ENCODE peak calls at places on chromosomes 7 and 10, in six cellular contexts. C is A549, M is uterus, Q is Peyer's patch, S is tibial artery, N is HFF-Myc. Z is an unnamed sample.

GRCh38 chr10:33211123-33211878 is 123.2 kb downstream of the NRP1 start:
- DNase-seq in N (peak), Q (no peak), C (no peak), S (peak), M (peak), Z (peak)

GRCh38 chr7:95322874-95323273 is 1.5 kb downstream of the PON1 start:
- DNase-seq in S (no peak), Q (no peak), C (peak), N (no peak), M (no peak), Z (no peak)

GRCh38 chr7:20359397-20359963 is 28.8 kb downstream of the ITGB8 start:
- DNase-seq in M (no peak), C (no peak), N (no peak), Q (no peak), S (no peak), Z (no peak)

GRCh38 chr7:140304071-140304799 is 94.1 kb downstream of the SLC37A3 start:
- DNase-seq in Q (peak), C (peak), M (no peak), S (no peak), N (peak), Z (no peak)

GRCh38 chr10:124820121-124820520 is 18.5 kb downstream of the ABRAXAS2 start:
- DNase-seq in Q (no peak), N (no peak), M (no peak), C (no peak), S (no peak), Z (no peak)

GRCh38 chr10:73253226-73253557 is 748 bp upstream of the MRPS16 start:
- DNase-seq in M (no peak), Q (no peak), C (peak), S (no peak), N (no peak), Z (no peak)

GRCh38 chr10:127117125-127117524 is 79.3 kb downstream of the INSYN2A start:
- DNase-seq in M (no peak), C (peak), N (peak), S (peak), Q (peak), Z (no peak)

GRCh38 chr7:100472854-100473499 is 6.0 kb downstream of the TSC22D4 start:
- DNase-seq in M (peak), C (no peak), N (no peak), S (peak), Q (no peak), Z (peak)

GRCh38 chr10:128211064-128211504 is 84.9 kb upstream of the MKI67 start:
- DNase-seq in C (no peak), Q (no peak), M (no peak), N (no peak), S (no peak), Z (no peak)

GRCh38 chr7:38831262-38831661 is 77.7 kb downstream of the VPS41 start:
- DNase-seq in Q (no peak), N (no peak), M (no peak), C (no peak), S (no peak), Z (no peak)

GRCh38 chr10:50614444-50615137 is 9.2 kb downstream of the SGMS1 start:
- DNase-seq in M (no peak), C (peak), Q (no peak), N (no peak), S (no peak), Z (no peak)

GRCh38 chr7:75866497-75867389 is 12.1 kb upstream of the RHBDD2 start:
- DNase-seq in N (peak), C (peak), Q (peak), S (peak), M (peak), Z (no peak)

GRCh38 chr7:131507592-131508331 is 48.7 kb downstream of the PODXL start:
- DNase-seq in M (peak), Q (peak), S (peak), C (peak), N (no peak), Z (no peak)

GRCh38 chr7:135490783-135491182 is 19.1 kb downstream of the CNOT4 start:
- DNase-seq in C (peak), S (no peak), M (no peak), Q (no peak), N (no peak), Z (no peak)

GRCh38 chr10:69087600-69088470 is at the start of gene SRGN:
- DNase-seq in M (peak), S (peak), C (peak), N (no peak), Q (peak), Z (peak)

GRCh38 chr10:3037182-3037581 is 30.2 kb upstream of the PFKP start:
- DNase-seq in N (no peak), Q (no peak), S (no peak), M (no peak), C (no peak), Z (no peak)

GRCh38 chr10:3036155-3036554 is 31.2 kb upstream of the PFKP start:
- DNase-seq in C (no peak), M (no peak), S (no peak), Q (no peak), N (no peak), Z (no peak)

GRCh38 chr10:3034611-3035010 is 32.7 kb upstream of the PFKP start:
- DNase-seq in N (no peak), C (no peak), S (no peak), Q (no peak), M (no peak), Z (no peak)

GRCh38 chr10:3033925-3034324 is 33.4 kb upstream of the PFKP start:
- DNase-seq in M (no peak), N (no peak), C (no peak), S (no peak), Q (no peak), Z (no peak)

GRCh38 chr10:3036605-3037004 is 30.7 kb upstream of the PFKP start:
- DNase-seq in N (no peak), Q (no peak), S (no peak), C (no peak), M (no peak), Z (no peak)
- H3K4me3 ChIP-seq in N (no peak), Q (no peak), S (no peak), C (no peak), M (no peak), Z (no peak)

GRCh38 chr10:80409121-80409520 is 770 bp downstream of the PRXL2A start:
- DNase-seq in S (no peak), Q (no peak), C (no peak), N (no peak), M (no peak), Z (no peak)
- H3K4me3 ChIP-seq in S (peak), Q (peak), C (peak), N (peak), M (peak), Z (peak)

DNA sequence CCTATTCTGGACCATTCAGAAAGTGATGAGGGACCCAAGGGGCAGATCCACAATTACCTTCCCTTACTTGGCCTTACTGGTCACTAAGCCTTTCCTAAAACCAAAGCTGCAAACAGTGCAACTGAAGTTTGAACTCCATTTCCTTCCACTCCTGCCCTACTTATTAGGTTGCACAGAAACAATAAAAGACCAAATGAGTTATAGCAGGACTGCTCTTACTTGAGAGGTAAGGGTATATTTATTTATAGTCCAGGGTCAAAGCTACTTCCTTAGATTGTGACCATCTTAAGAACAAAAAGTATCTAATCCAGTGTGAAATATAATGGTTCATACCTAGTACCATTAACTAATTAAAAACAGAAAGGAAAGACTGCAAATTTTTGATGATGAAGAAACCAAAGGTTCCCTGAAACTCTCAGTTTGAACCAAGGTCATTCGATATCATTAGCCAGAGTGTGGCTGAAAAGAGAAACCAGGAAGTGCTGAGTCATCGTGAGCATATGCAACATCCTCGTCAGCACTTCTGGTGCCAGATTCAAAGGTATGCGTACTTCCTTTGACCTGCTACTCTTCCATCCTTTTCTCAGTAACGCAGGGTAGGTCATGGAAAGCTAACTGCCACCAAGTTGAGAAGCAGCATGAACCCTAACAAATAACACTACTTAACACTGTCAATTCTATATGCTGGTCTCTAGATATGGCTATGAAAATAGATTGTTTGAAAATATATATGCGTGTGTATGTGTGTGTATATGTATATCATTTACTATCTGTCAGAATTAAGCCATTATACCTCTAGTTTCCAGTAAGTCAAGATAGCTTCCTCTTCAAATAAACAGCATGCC is 26.8 kb downstream of the CDK6 start:
- DNase-seq in M (peak), S (peak), Q (peak), N (peak), C (peak), Z (no peak)
- H3K4me3 ChIP-seq in M (no peak), S (no peak), Q (no peak), N (no peak), C (peak), Z (peak)

GRCh38 chr7:106054133-106054532 is 58.0 kb downstream of the SYPL1 start:
- DNase-seq in S (no peak), M (no peak), Q (no peak), N (no peak), C (no peak), Z (peak)
- H3K4me3 ChIP-seq in S (no peak), M (no peak), Q (no peak), N (no peak), C (no peak), Z (no peak)

GRCh38 chr10:4451512-4451911 is 374.5 kb upstream of the AKR1E2 start:
- DNase-seq in C (no peak), N (no peak), M (no peak), S (no peak), Q (no peak), Z (no peak)
- H3K4me3 ChIP-seq in C (no peak), N (no peak), M (no peak), S (no peak), Q (no peak), Z (no peak)

Z was measured in coronary artery.